ENCODE peak calls at places on chromosomes 11 and 22, in five cellular contexts. One of them, this sample, is unnamed.

GRCh38 chr11:86473991-86474833 is 99.5 kb downstream of the CCDC81 start:
- ATAC-seq in GM12878: no peak
- ATAC-seq in upper lobe of left lung: peak
- ATAC-seq in Panc1: peak
- ATAC-seq in HCT116: no peak
- ATAC-seq in this sample: peak

GRCh38 chr22:48057116-48057835 is 1294.8 kb downstream of the TBC1D22A start:
- ATAC-seq in HCT116: no peak
- ATAC-seq in GM12878: no peak
- ATAC-seq in upper lobe of left lung: no peak
- ATAC-seq in Panc1: no peak
- ATAC-seq in this sample: no peak

GRCh38 chr11:102623998-102624397 is 1.1 kb downstream of the MMP20 start:
- ATAC-seq in GM12878: no peak
- ATAC-seq in Panc1: no peak
- ATAC-seq in HCT116: no peak
- ATAC-seq in upper lobe of left lung: no peak
- ATAC-seq in this sample: no peak

GRCh38 chr22:39593061-39593930 is 22.7 kb downstream of the CACNA1I start:
- ATAC-seq in HCT116: peak
- ATAC-seq in GM12878: peak
- ATAC-seq in Panc1: peak
- ATAC-seq in upper lobe of left lung: no peak
- ATAC-seq in this sample: no peak

GRCh38 chr11:3954448-3955298 is 99.2 kb downstream of the STIM1 start:
- ATAC-seq in Panc1: no peak
- ATAC-seq in HCT116: no peak
- ATAC-seq in upper lobe of left lung: no peak
- ATAC-seq in GM12878: no peak
- ATAC-seq in this sample: no peak

GRCh38 chr11:117071344-117071787 is 26.9 kb downstream of the SIK3 start:
- ATAC-seq in upper lobe of left lung: no peak
- ATAC-seq in HCT116: no peak
- ATAC-seq in GM12878: no peak
- ATAC-seq in Panc1: no peak
- ATAC-seq in this sample: no peak

GRCh38 chr11:129426776-129427175 is 51.1 kb downstream of the BARX2 start:
- ATAC-seq in GM12878: no peak
- ATAC-seq in upper lobe of left lung: no peak
- ATAC-seq in Panc1: no peak
- ATAC-seq in HCT116: no peak
- ATAC-seq in this sample: no peak

GRCh38 chr11:124724854-124725718 is 14.7 kb upstream of the NRGN start:
- ATAC-seq in upper lobe of left lung: peak
- ATAC-seq in HCT116: no peak
- ATAC-seq in Panc1: no peak
- ATAC-seq in GM12878: peak
- ATAC-seq in this sample: no peak

GRCh38 chr11:44804449-44805151 is 77.8 kb downstream of the TSPAN18 start:
- ATAC-seq in upper lobe of left lung: peak
- ATAC-seq in HCT116: no peak
- ATAC-seq in GM12878: no peak
- ATAC-seq in Panc1: no peak
- ATAC-seq in this sample: peak

GRCh38 chr11:12043959-12044772 is 35.7 kb upstream of the DKK3 start:
- ATAC-seq in HCT116: peak
- ATAC-seq in Panc1: peak
- ATAC-seq in GM12878: peak
- ATAC-seq in upper lobe of left lung: peak
- ATAC-seq in this sample: peak
- TF ChIP-seq POLR2AphosphoS5 in HCT116: peak
- TF ChIP-seq POLR2AphosphoS5 in Panc1: no peak
- TF ChIP-seq POLR2AphosphoS5 in GM12878: no peak
- TF ChIP-seq POLR2AphosphoS5 in upper lobe of left lung: peak
- TF ChIP-seq POLR2AphosphoS5 in this sample: peak

GRCh38 chr11:10304495-10305261 is at the start of gene ADM:
- ATAC-seq in Panc1: peak
- ATAC-seq in GM12878: peak
- ATAC-seq in HCT116: peak
- ATAC-seq in upper lobe of left lung: peak
- ATAC-seq in this sample: peak

GRCh38 chr11:10301656-10302293 is 3.1 kb upstream of the ADM start:
- ATAC-seq in GM12878: no peak
- ATAC-seq in Panc1: no peak
- ATAC-seq in HCT116: no peak
- ATAC-seq in upper lobe of left lung: no peak
- ATAC-seq in this sample: no peak

GRCh38 chr11:10302744-10303557 is 1.9 kb upstream of the ADM start:
- ATAC-seq in upper lobe of left lung: peak
- ATAC-seq in GM12878: peak
- ATAC-seq in HCT116: peak
- ATAC-seq in Panc1: peak
- ATAC-seq in this sample: peak

GRCh38 chr11:10303558-10304363 is 1.1 kb upstream of the ADM start:
- ATAC-seq in GM12878: no peak
- ATAC-seq in HCT116: peak
- ATAC-seq in Panc1: peak
- ATAC-seq in upper lobe of left lung: no peak
- ATAC-seq in this sample: no peak

GRCh38 chr11:10302294-10302743 is 2.6 kb upstream of the ADM start:
- ATAC-seq in upper lobe of left lung: peak
- ATAC-seq in Panc1: peak
- ATAC-seq in GM12878: no peak
- ATAC-seq in HCT116: no peak
- ATAC-seq in this sample: peak
- TF ChIP-seq POLR2AphosphoS5 in upper lobe of left lung: no peak
- TF ChIP-seq POLR2AphosphoS5 in Panc1: no peak
- TF ChIP-seq POLR2AphosphoS5 in GM12878: no peak
- TF ChIP-seq POLR2AphosphoS5 in HCT116: no peak
- TF ChIP-seq POLR2AphosphoS5 in this sample: no peak

GRCh38 chr11:67483901-67484665 is 1.3 kb downstream of the AIP start:
- ATAC-seq in GM12878: peak
- ATAC-seq in HCT116: no peak
- ATAC-seq in Panc1: no peak
- ATAC-seq in upper lobe of left lung: no peak
- ATAC-seq in this sample: no peak
- TF ChIP-seq POLR2AphosphoS5 in GM12878: peak
- TF ChIP-seq POLR2AphosphoS5 in HCT116: no peak
- TF ChIP-seq POLR2AphosphoS5 in Panc1: no peak
- TF ChIP-seq POLR2AphosphoS5 in upper lobe of left lung: no peak
- TF ChIP-seq POLR2AphosphoS5 in this sample: no peak

GRCh38 chr11:103897156-103897555 is 139.3 kb upstream of the DDI1 start:
- ATAC-seq in HCT116: no peak
- ATAC-seq in upper lobe of left lung: no peak
- ATAC-seq in GM12878: no peak
- ATAC-seq in Panc1: no peak
- ATAC-seq in this sample: no peak
- TF ChIP-seq POLR2AphosphoS5 in HCT116: no peak
- TF ChIP-seq POLR2AphosphoS5 in upper lobe of left lung: no peak
- TF ChIP-seq POLR2AphosphoS5 in GM12878: no peak
- TF ChIP-seq POLR2AphosphoS5 in Panc1: no peak
- TF ChIP-seq POLR2AphosphoS5 in this sample: no peak

DNA sequence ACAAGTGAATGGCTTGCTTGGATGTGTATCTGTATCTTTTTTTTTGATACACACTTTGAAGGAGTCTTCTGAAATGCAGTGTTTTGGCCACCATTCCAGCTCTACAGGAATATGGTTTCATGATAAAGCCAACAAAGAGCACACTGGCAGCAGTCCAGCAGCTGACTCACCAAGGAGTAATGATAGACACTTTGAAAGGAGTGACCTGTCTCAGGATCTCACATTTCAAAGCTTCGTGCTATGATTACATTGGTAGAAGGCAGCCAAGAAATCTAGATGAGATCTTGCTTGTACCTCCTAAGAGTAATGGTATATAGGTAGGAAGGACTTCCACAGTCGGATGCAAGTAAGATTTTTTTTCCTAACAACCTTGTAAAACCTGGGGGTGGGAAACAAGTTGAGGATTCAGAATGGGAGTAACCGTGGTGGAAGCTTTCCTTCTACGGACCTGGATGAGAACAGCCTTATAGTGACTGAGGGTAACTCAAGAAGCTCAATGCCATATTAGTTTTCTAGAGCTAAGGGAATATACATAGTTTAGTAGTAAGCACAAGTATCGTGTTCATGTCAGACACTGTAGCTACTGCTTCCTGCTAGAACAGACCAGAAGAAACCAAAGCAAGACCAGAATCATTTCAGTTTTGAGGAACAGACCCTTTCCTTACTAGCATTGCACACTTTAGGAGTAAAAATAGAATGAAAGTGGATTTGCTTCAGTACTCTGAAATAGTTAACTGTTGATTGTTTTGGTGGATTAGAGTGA is 25.0 kb downstream of the MTMR3 start:
- ATAC-seq in HCT116: peak
- ATAC-seq in Panc1: peak
- ATAC-seq in GM12878: no peak
- ATAC-seq in upper lobe of left lung: peak
- ATAC-seq in this sample: no peak
- TF ChIP-seq POLR2AphosphoS5 in HCT116: peak
- TF ChIP-seq POLR2AphosphoS5 in Panc1: peak
- TF ChIP-seq POLR2AphosphoS5 in GM12878: no peak
- TF ChIP-seq POLR2AphosphoS5 in upper lobe of left lung: no peak
- TF ChIP-seq POLR2AphosphoS5 in this sample: peak